ENCODE peak calls at places on chromosome 12, in six cellular contexts. K, Z, T, S, E and L are unnamed samples.

GRCh38 chr12:43880547-43880946 is 44.7 kb downstream of the TMEM117 start:
- DNase-seq in K (no peak), Z (no peak), T (no peak), S (no peak), E (no peak), L (no peak)

GRCh38 chr12:9925746-9926393 is 6.3 kb downstream of the CLEC2A start:
- DNase-seq in K (peak), Z (no peak), T (peak), S (no peak), E (no peak), L (no peak)

GRCh38 chr12:30756074-30756473 is 1.3 kb upstream of the CAPRIN2 start:
- DNase-seq in K (no peak), Z (no peak), T (no peak), S (no peak), E (no peak), L (no peak)

GRCh38 chr12:29782821-29783772 is 645 bp downstream of the TMTC1 start:
- DNase-seq in K (no peak), Z (no peak), T (peak), S (peak), E (peak), L (peak)

GRCh38 chr12:51938744-51939143 is 12.8 kb upstream of the ACVR1B start:
- DNase-seq in K (no peak), Z (no peak), T (no peak), S (no peak), E (no peak), L (no peak)

GRCh38 chr12:51217133-51217967 is 512 bp downstream of the POU6F1 start:
- DNase-seq in K (peak), Z (no peak), T (peak), S (peak), E (peak), L (peak)

GRCh38 chr12:31773867-31774266 is 45.0 kb upstream of the AMN1 start:
- DNase-seq in K (no peak), Z (no peak), T (no peak), S (no peak), E (no peak), L (no peak)

GRCh38 chr12:98709022-98709421 is 63.9 kb downstream of the APAF1 start:
- DNase-seq in K (no peak), Z (no peak), T (no peak), S (no peak), E (no peak), L (no peak)

GRCh38 chr12:66409195-66409871 is 107.0 kb downstream of the HELB start:
- DNase-seq in K (peak), Z (no peak), T (peak), S (no peak), E (no peak), L (no peak)